ENCODE peak calls at places on chromosomes 3 and 15, in seven cellular contexts. One of them, this sample, is unnamed.

GRCh38 chr3:110165753-110166152 is 828.4 kb upstream of the DPPA4 start:
- DNase-seq in esophagus muscularis mucosa: no peak
- DNase-seq in upper lobe of right lung: no peak
- DNase-seq in activated gamma-delta T cell: no peak
- DNase-seq in activated effector memory CD4-positive, alpha-beta T cell treated with Interleukin-2 at 50 U/mL for 16 hours: no peak
- DNase-seq in nucleus accumbens: no peak
- DNase-seq in lung microvascular endothelial cell: no peak
- DNase-seq in this sample: no peak

GRCh38 chr3:4722103-4722502 is 229.0 kb downstream of the ITPR1 start:
- DNase-seq in activated gamma-delta T cell: no peak
- DNase-seq in activated effector memory CD4-positive, alpha-beta T cell treated with Interleukin-2 at 50 U/mL for 16 hours: no peak
- DNase-seq in nucleus accumbens: no peak
- DNase-seq in esophagus muscularis mucosa: no peak
- DNase-seq in upper lobe of right lung: peak
- DNase-seq in lung microvascular endothelial cell: peak
- DNase-seq in this sample: peak

GRCh38 chr15:80061581-80061980 is 2.1 kb downstream of the ZFAND6 start:
- DNase-seq in activated effector memory CD4-positive, alpha-beta T cell treated with Interleukin-2 at 50 U/mL for 16 hours: no peak
- DNase-seq in lung microvascular endothelial cell: no peak
- DNase-seq in upper lobe of right lung: no peak
- DNase-seq in nucleus accumbens: no peak
- DNase-seq in esophagus muscularis mucosa: no peak
- DNase-seq in activated gamma-delta T cell: no peak
- DNase-seq in this sample: no peak

GRCh38 chr15:23564798-23565394 is 578 bp upstream of the MKRN3 start:
- DNase-seq in esophagus muscularis mucosa: no peak
- DNase-seq in upper lobe of right lung: no peak
- DNase-seq in activated effector memory CD4-positive, alpha-beta T cell treated with Interleukin-2 at 50 U/mL for 16 hours: no peak
- DNase-seq in lung microvascular endothelial cell: no peak
- DNase-seq in nucleus accumbens: no peak
- DNase-seq in activated gamma-delta T cell: no peak
- DNase-seq in this sample: no peak

GRCh38 chr3:36993326-36994283 is at the start of gene MLH1:
- DNase-seq in activated effector memory CD4-positive, alpha-beta T cell treated with Interleukin-2 at 50 U/mL for 16 hours: peak
- DNase-seq in esophagus muscularis mucosa: peak
- DNase-seq in upper lobe of right lung: peak
- DNase-seq in nucleus accumbens: no peak
- DNase-seq in activated gamma-delta T cell: no peak
- DNase-seq in lung microvascular endothelial cell: peak
- DNase-seq in this sample: peak

GRCh38 chr3:24683511-24684384 is 189.1 kb upstream of the THRB start:
- DNase-seq in lung microvascular endothelial cell: peak
- DNase-seq in activated effector memory CD4-positive, alpha-beta T cell treated with Interleukin-2 at 50 U/mL for 16 hours: no peak
- DNase-seq in activated gamma-delta T cell: no peak
- DNase-seq in upper lobe of right lung: no peak
- DNase-seq in nucleus accumbens: no peak
- DNase-seq in esophagus muscularis mucosa: no peak
- DNase-seq in this sample: no peak

GRCh38 chr15:75188499-75188898 is 13.2 kb upstream of the C15orf39 start:
- DNase-seq in upper lobe of right lung: no peak
- DNase-seq in lung microvascular endothelial cell: no peak
- DNase-seq in activated effector memory CD4-positive, alpha-beta T cell treated with Interleukin-2 at 50 U/mL for 16 hours: no peak
- DNase-seq in nucleus accumbens: no peak
- DNase-seq in esophagus muscularis mucosa: no peak
- DNase-seq in activated gamma-delta T cell: no peak
- DNase-seq in this sample: no peak

GRCh38 chr3:64340636-64341240 is 115.5 kb upstream of the PRICKLE2 start:
- DNase-seq in activated gamma-delta T cell: no peak
- DNase-seq in lung microvascular endothelial cell: no peak
- DNase-seq in upper lobe of right lung: no peak
- DNase-seq in esophagus muscularis mucosa: peak
- DNase-seq in activated effector memory CD4-positive, alpha-beta T cell treated with Interleukin-2 at 50 U/mL for 16 hours: no peak
- DNase-seq in nucleus accumbens: no peak
- DNase-seq in this sample: no peak

GRCh38 chr15:25862469-25863066 is 559 bp downstream of the ATP10A start:
- DNase-seq in nucleus accumbens: no peak
- DNase-seq in activated gamma-delta T cell: peak
- DNase-seq in esophagus muscularis mucosa: no peak
- DNase-seq in activated effector memory CD4-positive, alpha-beta T cell treated with Interleukin-2 at 50 U/mL for 16 hours: peak
- DNase-seq in lung microvascular endothelial cell: no peak
- DNase-seq in upper lobe of right lung: peak
- DNase-seq in this sample: peak

GRCh38 chr3:52029053-52029452 is 27.3 kb downstream of the DUSP7 start:
- DNase-seq in nucleus accumbens: no peak
- DNase-seq in activated gamma-delta T cell: no peak
- DNase-seq in activated effector memory CD4-positive, alpha-beta T cell treated with Interleukin-2 at 50 U/mL for 16 hours: no peak
- DNase-seq in lung microvascular endothelial cell: no peak
- DNase-seq in esophagus muscularis mucosa: no peak
- DNase-seq in upper lobe of right lung: no peak
- DNase-seq in this sample: no peak

This sample was measured in activated naive CD8-positive, alpha-beta T cell treated with anti-CD3 and anti-CD28 coated beads for 36 hours.